ENCODE peak calls at places on chromosomes 2 and 18, in nine cellular contexts. C is heart left ventricle; Z is stomach; L is cardiac fibroblast; Y is colonic mucosa; I is CD8-positive, alpha-beta memory T cell; K is NB4; A is hepatocyte; F is cardiac muscle cell. J is an unnamed sample.

GRCh38 chr18:70762812-70763211 is 474.0 kb downstream of the SOCS6 start:
- DNase-seq in A (no peak), L (no peak), Y (no peak), Z (no peak), K (no peak), I (no peak), F (no peak), C (no peak), J (no peak)

GRCh38 chr2:74502720-74503505 is 3.5 kb upstream of the LBX2 start:
- DNase-seq in F (peak; percentile 39), A (peak; percentile 92), C (peak; percentile 90), L (peak; percentile 92), Z (peak; percentile 87), Y (peak; percentile 90), K (peak; percentile 85), I (no peak), J (no peak)

GRCh38 chr18:39053569-39053968 is 1488.0 kb upstream of the CELF4 start:
- DNase-seq in K (no peak), C (no peak), Z (no peak), A (no peak), I (no peak), L (no peak), F (no peak), Y (no peak), J (no peak)

GRCh38 chr2:62410015-62410453 is 96.0 kb downstream of the TMEM17 start:
- DNase-seq in F (peak; percentile 20), I (no peak), A (no peak), L (no peak), K (peak; percentile 63), Z (no peak), C (no peak), Y (no peak), J (peak; percentile 22)

GRCh38 chr2:64854773-64855237 is 134.4 kb upstream of the SLC1A4 start:
- DNase-seq in A (no peak), Z (no peak), L (peak; percentile 82), I (no peak), C (peak; percentile 43), K (peak; percentile 86), F (no peak), Y (no peak), J (no peak)

GRCh38 chr2:10481666-10482157 is 33.6 kb upstream of the ODC1 start:
- DNase-seq in K (no peak), Z (no peak), I (no peak), L (no peak), Y (no peak), A (no peak), F (no peak), C (no peak), J (no peak)

GRCh38 chr2:3667151-3667631 is 9.2 kb downstream of the ALLC start:
- DNase-seq in F (no peak), Z (no peak), A (no peak), K (no peak), Y (peak; percentile 6), L (peak; percentile 5), I (no peak), C (no peak), J (peak; percentile 57)

GRCh38 chr2:205982776-205983327 is 103.1 kb downstream of the INO80D start:
- DNase-seq in A (no peak), L (no peak), Z (no peak), K (no peak), F (no peak), Y (no peak), I (no peak), C (no peak), J (no peak)

GRCh38 chr2:55105456-55105855 is 55.2 kb upstream of the RTN4 start:
- DNase-seq in C (no peak), Z (no peak), I (no peak), Y (no peak), L (no peak), F (no peak), K (no peak), A (no peak), J (no peak)

GRCh38 chr2:63678085-63678484 is 89.3 kb downstream of the MDH1 start:
- DNase-seq in C (no peak), A (no peak), F (no peak), L (no peak), I (no peak), Y (no peak), K (no peak), Z (no peak), J (no peak)

GRCh38 chr2:63676135-63676534 is 87.4 kb downstream of the MDH1 start:
- DNase-seq in K (no peak), C (no peak), I (no peak), A (no peak), Y (no peak), Z (no peak), F (no peak), L (no peak), J (no peak)

GRCh38 chr2:63669596-63669995 is 80.8 kb downstream of the MDH1 start:
- DNase-seq in Y (no peak), I (no peak), F (no peak), A (no peak), K (no peak), C (no peak), L (no peak), Z (no peak), J (no peak)

GRCh38 chr2:63679252-63679850 is 90.6 kb downstream of the MDH1 start:
- DNase-seq in A (no peak), K (no peak), L (no peak), C (no peak), I (no peak), F (no peak), Y (no peak), Z (no peak), J (no peak)

GRCh38 chr2:63673865-63674533 is 85.2 kb downstream of the MDH1 start:
- DNase-seq in L (no peak), Y (no peak), K (no peak), I (no peak), A (no peak), Z (no peak), F (no peak), C (no peak), J (no peak)
- H3K4me3 ChIP-seq in L (no peak overlapping the region), Y (no peak overlapping the region), K (no peak overlapping the region), I (no peak overlapping the region), A (no peak overlapping the region), Z (no peak overlapping the region), F (no peak overlapping the region), C (no peak overlapping the region), J (no peak overlapping the region)

DNA sequence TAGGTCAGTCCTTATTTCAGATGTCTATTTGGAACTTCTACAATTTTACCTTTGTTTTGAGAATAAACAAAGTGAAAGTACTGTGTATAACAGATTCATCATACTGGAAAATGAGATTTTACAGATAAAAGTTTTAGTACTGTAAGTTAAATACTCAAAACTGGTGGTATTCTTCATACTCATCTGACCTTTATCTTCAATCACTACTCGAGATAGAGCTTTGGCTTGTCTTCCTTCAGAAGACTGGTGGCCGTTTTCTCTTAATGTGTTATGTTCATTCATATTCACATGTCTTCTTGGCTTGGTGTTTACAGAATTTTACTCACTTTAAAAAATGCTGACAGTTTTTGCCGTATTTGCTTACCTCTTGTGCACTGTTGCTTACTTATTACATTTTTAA is 2.1 kb downstream of the SPOPL start:
- DNase-seq in C (no peak), Y (no peak), F (no peak), K (no peak), I (no peak), A (no peak), Z (no peak), L (no peak), J (no peak)
- H3K4me3 ChIP-seq in C (peak overlapping the region; percentile 97), Y (peak overlapping the region; percentile 87), F (peak overlapping the region; percentile 89), K (peak overlapping the region; percentile 87), I (peak overlapping the region; percentile 74), A (peak overlapping the region; percentile 86), Z (peak overlapping the region; percentile 90), L (no peak overlapping the region), J (peak overlapping the region; percentile 85)

DNA sequence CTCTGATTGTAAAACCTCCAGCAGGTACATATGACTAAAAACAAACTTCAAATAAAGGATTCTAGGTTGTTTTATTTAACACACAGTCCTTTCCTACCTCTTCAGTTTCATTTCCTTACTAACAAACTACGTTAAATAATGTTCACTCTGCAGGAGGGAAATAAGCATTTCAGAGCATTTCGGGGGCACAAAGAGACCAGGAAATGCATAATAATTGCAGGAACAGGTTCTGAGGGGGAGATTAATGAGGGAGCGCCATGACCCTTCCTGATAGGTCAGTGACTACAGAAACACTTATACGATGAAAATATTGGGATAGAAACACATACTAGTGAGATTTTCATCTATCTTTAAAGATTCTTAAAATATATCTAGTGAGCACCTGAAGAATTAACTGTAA is 416.6 kb downstream of the NRXN1 start:
- DNase-seq in C (no peak), A (no peak), Z (no peak), Y (no peak), F (no peak), K (no peak), I (no peak), L (no peak), J (no peak)
- H3K4me3 ChIP-seq in C (no peak overlapping the region), A (no peak overlapping the region), Z (no peak overlapping the region), Y (no peak overlapping the region), F (no peak overlapping the region), K (no peak overlapping the region), I (no peak overlapping the region), L (no peak overlapping the region), J (no peak overlapping the region)

GRCh38 chr2:100894531-100895156 is 74.7 kb downstream of the NPAS2 start:
- DNase-seq in Y (no peak), L (no peak), C (no peak), A (no peak), K (no peak), F (no peak), I (no peak), Z (no peak), J (no peak)

GRCh38 chr2:100895402-100895801 is 75.5 kb downstream of the NPAS2 start:
- DNase-seq in Z (peak; percentile 85), A (no peak), I (no peak), L (no peak), K (no peak), C (peak; percentile 87), F (no peak), Y (peak; percentile 72), J (peak; percentile 15)

GRCh38 chr2:100889286-100889685 is 69.3 kb downstream of the NPAS2 start:
- DNase-seq in F (no peak), A (no peak), Z (no peak), K (no peak), L (no peak), C (no peak), Y (no peak), I (no peak), J (no peak)

GRCh38 chr2:100893753-100894530 is 74.0 kb downstream of the NPAS2 start:
- DNase-seq in C (peak; percentile 79), F (no peak), Z (no peak), Y (no peak), L (no peak), K (peak; percentile 95), A (no peak), I (no peak), J (no peak)

DNA sequence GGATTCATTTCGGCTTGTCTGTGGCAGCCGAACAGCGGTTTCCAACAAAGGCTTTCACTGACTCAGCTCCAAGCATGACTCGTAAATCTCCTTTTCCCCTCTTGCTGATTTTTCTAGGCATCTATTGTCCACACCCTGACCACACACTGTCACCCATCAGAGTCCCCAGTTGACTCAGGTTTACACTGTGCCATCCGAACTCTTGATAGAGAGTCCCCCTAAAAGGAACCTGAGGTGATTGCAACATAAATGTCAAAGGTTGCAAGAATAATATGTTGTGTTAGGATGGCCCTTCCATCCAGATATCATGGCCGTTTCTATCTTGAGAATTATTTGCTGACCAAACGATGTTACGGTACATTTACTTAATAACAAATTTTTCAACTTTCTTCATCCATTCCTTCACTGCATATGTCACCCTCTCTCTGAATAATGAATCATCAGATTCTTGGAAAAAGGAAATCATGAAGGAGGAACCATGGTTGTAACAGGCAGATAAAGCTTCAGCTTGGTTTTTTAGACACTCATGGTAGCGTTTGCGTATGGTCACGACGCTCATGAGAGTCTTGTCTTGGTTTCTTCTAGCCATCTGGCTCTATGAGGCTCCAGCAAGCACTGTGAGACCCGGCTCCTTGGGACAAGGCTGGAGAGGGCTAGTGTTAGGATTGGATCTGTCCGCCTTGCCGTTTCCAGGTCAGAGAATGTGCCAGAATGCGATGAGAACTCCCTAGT is 72.1 kb downstream of the NPAS2 start:
- DNase-seq in C (no peak), K (peak; percentile 63), L (peak; percentile 57), A (no peak), I (no peak), Y (no peak), Z (no peak), F (no peak), J (no peak)
- H3K4me3 ChIP-seq in C (no peak overlapping the region), K (no peak overlapping the region), L (no peak overlapping the region), A (no peak overlapping the region), I (no peak overlapping the region), Y (no peak overlapping the region), Z (no peak overlapping the region), F (no peak overlapping the region), J (no peak overlapping the region)

J was measured in BE2C.